ENCODE peak calls at places on chromosomes 1 and 21, in seven cellular contexts. Y, T, I, R, H, J and K are unnamed samples.

GRCh38 chr21:44375281-44375651 is 21.8 kb downstream of the TRPM2 start:
- DNase-seq in Y (no peak), T (no peak), I (no peak), R (no peak), H (no peak), J (peak; percentile 47), K (no peak)

GRCh38 chr1:197918815-197919522 is 1.8 kb downstream of the LHX9 start:
- DNase-seq in Y (no peak), T (no peak), I (no peak), R (no peak), H (no peak), J (no peak), K (no peak)

GRCh38 chr21:32813265-32813903 is 41.8 kb upstream of the PAXBP1 start:
- DNase-seq in Y (no peak), T (no peak), I (peak; percentile 26), R (no peak), H (no peak), J (peak; percentile 44), K (peak; percentile 21)

GRCh38 chr1:235077571-235078479 is 50.8 kb downstream of the TOMM20 start:
- DNase-seq in Y (no peak), T (no peak), I (no peak), R (no peak), H (peak; percentile 48), J (peak; percentile 94), K (peak; percentile 71)

GRCh38 chr1:241990040-241990439 is 8.9 kb downstream of the MAP1LC3C start:
- DNase-seq in Y (no peak), T (peak; percentile 14), I (peak; percentile 38), R (peak; percentile 79), H (peak; percentile 99), J (no peak), K (no peak)

GRCh38 chr1:8239306-8240023 is 78.4 kb upstream of the SLC45A1 start:
- DNase-seq in Y (no peak), T (no peak), I (no peak), R (no peak), H (peak; percentile 30), J (no peak), K (no peak)

GRCh38 chr1:181516706-181517105 is 33.4 kb downstream of the CACNA1E start:
- DNase-seq in Y (no peak), T (no peak), I (no peak), R (no peak), H (no peak), J (no peak), K (no peak)

GRCh38 chr1:28933918-28934317 is 19.5 kb downstream of the EPB41 start:
- DNase-seq in Y (no peak), T (no peak), I (no peak), R (no peak), H (no peak), J (no peak), K (no peak)

GRCh38 chr1:173505401-173505800 is 28.3 kb downstream of the PRDX6 start:
- DNase-seq in Y (peak; percentile 12), T (no peak), I (no peak), R (no peak), H (no peak), J (no peak), K (no peak)

GRCh38 chr1:52955129-52955970 is 28.3 kb downstream of the SCP2 start:
- DNase-seq in Y (no peak), T (peak; percentile 46), I (no peak), R (peak; percentile 28), H (peak; percentile 94), J (no peak), K (no peak)

GRCh38 chr21:36917487-36918158 is 48.8 kb downstream of the HLCS start:
- DNase-seq in Y (peak; percentile 60), T (no peak), I (peak; percentile 30), R (peak; percentile 39), H (peak; percentile 59), J (peak; percentile 8), K (no peak)

DNA sequence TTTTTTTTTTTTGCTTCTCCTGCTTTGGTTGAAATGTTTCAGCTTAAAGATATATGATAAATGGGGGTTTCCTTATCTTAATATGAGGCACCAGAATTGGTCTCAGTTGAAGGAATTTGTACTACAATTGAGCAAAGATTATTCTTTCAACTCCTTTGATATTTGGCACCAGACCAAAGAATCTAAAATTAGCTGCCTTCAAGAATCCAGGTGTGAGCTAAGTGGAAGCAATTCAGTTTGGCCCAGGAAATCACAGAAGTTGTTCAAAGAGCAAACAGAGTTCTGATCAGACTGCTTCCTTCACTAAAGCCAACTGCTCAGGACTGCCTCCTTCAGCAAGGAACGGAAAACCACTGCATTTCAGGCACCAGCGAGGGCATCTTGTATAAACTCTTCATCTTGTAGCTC is 68.3 kb upstream of the BCAR3 start:
- DNase-seq in Y (peak; percentile 72), T (no peak), I (no peak), R (peak; percentile 43), H (no peak), J (peak; percentile 56), K (peak; percentile 46)
- TF ChIP-seq CTCF in Y (peak; percentile 60), T (peak; percentile 4), I (no peak), R (no peak), H (peak; percentile 11), J (peak; percentile 28), K (no peak)

DNA sequence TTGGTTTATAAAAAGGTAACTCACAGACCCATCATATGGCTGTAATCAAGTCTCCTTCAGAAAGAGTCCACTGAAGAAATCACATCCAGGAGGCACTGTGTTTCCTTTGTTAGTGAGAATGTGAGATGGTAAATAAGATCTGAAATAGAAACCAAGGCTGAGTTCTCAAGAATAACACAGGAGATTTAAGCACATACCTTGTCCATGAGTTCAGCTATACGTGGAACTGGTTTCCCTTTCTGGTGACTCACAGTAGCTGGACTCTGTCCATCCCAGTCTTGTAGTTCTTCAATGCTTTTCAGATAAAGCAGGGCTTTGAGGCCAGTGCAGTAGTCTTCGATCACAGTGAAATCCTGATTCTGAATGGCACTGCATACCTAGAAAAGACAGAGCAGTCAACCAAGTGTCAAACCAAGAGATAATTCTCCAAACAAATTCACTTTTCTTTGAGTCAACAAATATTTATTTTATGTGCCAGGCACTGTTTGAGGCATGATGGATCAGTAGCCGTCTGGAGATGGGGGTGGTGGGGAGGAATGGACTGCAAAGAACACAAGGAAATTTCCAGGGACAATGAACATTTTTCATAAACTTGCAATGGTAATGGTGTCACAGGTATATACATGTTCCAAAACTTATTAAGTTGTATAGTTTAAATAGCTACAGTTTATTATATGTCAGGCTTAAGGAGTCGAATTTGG is 471.4 kb downstream of the PTBP2 start:
- DNase-seq in Y (peak; percentile 96), T (peak; percentile 92), I (no peak), R (peak; percentile 50), H (peak; percentile 96), J (peak; percentile 3), K (no peak)
- TF ChIP-seq CTCF in Y (peak; percentile 1), T (no peak), I (no peak), R (no peak), H (peak; percentile 26), J (no peak), K (no peak)

DNA sequence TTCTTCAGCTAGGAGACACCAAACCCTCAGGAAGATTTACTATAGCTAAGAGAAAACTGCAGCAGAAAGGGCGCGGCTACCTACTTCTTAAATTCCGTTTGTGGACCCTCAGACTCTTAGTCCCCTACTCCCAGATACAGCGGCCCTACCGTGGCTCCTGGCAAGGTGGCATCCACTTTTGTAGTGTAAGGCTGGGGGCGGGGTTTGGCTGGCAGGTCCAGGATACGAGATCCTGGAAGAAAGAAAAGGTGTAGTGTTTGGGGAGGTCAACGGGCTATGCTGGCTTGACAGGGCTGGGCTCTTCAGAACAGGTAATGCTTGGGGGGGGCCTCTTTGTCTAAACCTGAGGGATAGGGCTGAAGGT is 280 bp downstream of the CREB3L4 start:
- DNase-seq in Y (no peak), T (no peak), I (no peak), R (peak; percentile 59), H (no peak), J (no peak), K (no peak)
- TF ChIP-seq CTCF in Y (no peak), T (no peak), I (peak; percentile 5), R (no peak), H (no peak), J (no peak), K (no peak)

DNA sequence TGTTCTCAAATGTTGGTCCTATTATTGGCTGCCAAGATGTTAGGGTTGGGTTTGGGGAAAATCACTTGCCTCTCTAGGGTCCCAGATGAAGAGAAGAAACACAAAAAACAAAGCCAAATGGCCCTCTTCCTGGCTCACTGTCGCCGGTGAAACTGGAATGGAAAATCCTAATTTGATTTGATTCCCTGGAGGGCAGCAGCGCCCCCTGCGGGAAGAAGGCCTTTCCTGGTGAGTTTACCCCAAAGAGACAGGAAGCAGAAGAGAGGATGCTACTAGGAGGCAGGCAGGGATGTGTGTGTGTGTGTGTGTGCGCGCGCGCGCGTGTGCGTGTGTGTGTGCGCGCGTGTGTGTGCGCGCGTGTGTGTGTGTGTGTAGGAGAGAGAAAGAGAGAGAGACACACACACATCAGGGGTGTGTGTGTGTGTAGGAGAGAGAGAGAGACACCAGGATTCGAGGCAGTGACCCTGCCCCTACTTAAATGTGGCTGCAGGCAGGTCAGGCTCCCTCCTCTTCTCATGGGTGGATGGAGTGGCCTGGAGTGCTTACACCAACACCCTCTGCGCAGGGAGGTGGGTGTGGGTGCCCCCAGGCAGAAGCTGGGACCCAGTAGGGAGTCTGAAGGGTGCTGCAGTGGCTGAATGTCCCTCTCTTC is 3.1 kb upstream of the SELENON start:
- DNase-seq in Y (peak; percentile 63), T (no peak), I (peak; percentile 93), R (peak; percentile 81), H (peak; percentile 77), J (peak; percentile 73), K (peak; percentile 71)
- TF ChIP-seq CTCF in Y (peak; percentile 90), T (peak; percentile 87), I (peak; percentile 79), R (peak; percentile 38), H (peak; percentile 92), J (peak; percentile 77), K (peak; percentile 87)

DNA sequence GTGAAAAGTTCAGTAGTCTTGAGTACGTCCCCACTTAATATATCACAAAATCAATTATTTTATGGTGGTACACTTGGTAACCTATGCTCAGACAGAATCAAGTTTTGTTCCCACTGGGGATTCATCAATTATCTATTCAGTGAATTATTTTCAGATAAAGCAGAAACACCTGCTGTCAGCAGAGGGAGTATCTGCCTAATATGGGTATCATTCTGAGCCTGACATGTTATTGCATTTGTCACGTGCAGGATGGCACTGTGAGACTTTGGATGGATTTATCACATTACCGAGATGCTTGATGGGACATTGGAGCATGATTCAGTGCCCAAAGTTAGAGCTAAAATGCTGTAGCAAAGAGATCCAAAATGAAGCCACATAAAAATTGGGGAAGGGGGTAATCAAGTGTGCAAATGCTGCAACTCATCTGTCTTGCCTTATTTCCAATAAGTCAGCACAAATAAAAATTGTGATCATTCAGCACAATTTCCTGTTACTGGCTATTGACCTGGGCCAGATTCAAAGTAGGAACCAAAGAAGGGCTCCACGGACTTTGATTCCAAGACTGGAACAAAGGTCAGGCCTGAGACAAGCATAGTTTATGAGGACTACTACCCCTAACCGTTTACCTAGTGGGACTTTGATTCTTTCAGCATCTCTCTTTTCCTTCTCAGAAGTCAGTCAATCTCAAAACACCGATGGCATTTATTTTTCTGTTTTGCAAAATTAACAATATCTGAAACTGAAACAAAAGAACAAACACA is 657.7 kb downstream of the LMO4 start:
- DNase-seq in Y (no peak), T (no peak), I (no peak), R (no peak), H (no peak), J (no peak), K (no peak)
- TF ChIP-seq CTCF in Y (peak; percentile 16), T (no peak), I (no peak), R (no peak), H (no peak), J (no peak), K (no peak)

GRCh38 chr21:42113926-42114409 is 42.9 kb downstream of the UMODL1 start:
- DNase-seq in Y (peak; percentile 20), T (no peak), I (no peak), R (no peak), H (peak; percentile 67), J (no peak), K (no peak)
- TF ChIP-seq CTCF in Y (peak; percentile 15), T (no peak), I (no peak), R (no peak), H (peak; percentile 41), J (no peak), K (no peak)

GRCh38 chr1:1550591-1551432 is 10.4 kb upstream of the TMEM240 start:
- DNase-seq in Y (no peak), T (no peak), I (peak; percentile 62), R (no peak), H (peak; percentile 80), J (no peak), K (no peak)
- TF ChIP-seq CTCF in Y (no peak), T (peak; percentile 38), I (peak; percentile 67), R (no peak), H (peak; percentile 61), J (no peak), K (no peak)